ENCODE peak calls at places on chromosomes 2 and 18, in seven cellular contexts. X is endothelial cell; G is activated CD8-positive, alpha-beta T cell treated with anti-CD3 and anti-CD28 coated beads for 36 hours; O is AG09309; D is GM13977; C is RWPE2; V is ovary. S is an unnamed sample.
A peak's percentile ranks its signal among the peaks of the same experiment; 100 is the strongest.

GRCh38 chr18:49859725-49860124 is 46.4 kb upstream of the ACAA2 start:
- DNase-seq in G (no peak), C (no peak), V (no peak), O (no peak), D (no peak), X (no peak), S (no peak)

GRCh38 chr18:48455555-48456478 is 46.6 kb upstream of the ZBTB7C start:
- DNase-seq in X (no peak), V (no peak), C (no peak), D (no peak), G (peak; percentile 67), O (peak; percentile 92), S (no peak)

GRCh38 chr2:15728247-15728721 is 136.6 kb downstream of the DDX1 start:
- DNase-seq in G (no peak), X (no peak), O (no peak), D (no peak), C (no peak), V (no peak), S (no peak)

GRCh38 chr18:58599106-58599505 is 29.8 kb downstream of the ALPK2 start:
- DNase-seq in O (no peak), C (no peak), G (no peak), D (no peak), V (no peak), X (no peak), S (no peak)

GRCh38 chr2:19883486-19883885 is 18.3 kb downstream of the TTC32 start:
- DNase-seq in O (no peak), C (no peak), V (no peak), D (no peak), G (no peak), X (no peak), S (no peak)

GRCh38 chr2:127094509-127095366 is 12.2 kb downstream of the BIN1 start:
- DNase-seq in X (no peak), G (no peak), C (no peak), V (peak; percentile 54), D (no peak), O (no peak), S (peak; percentile 50)

GRCh38 chr2:62738981-62739936 is 33.7 kb downstream of the EHBP1 start:
- DNase-seq in G (no peak), O (peak; percentile 1), X (no peak), D (no peak), C (no peak), V (no peak), S (no peak)

GRCh38 chr18:13126966-13127598 is 91.5 kb upstream of the LDLRAD4 start:
- DNase-seq in V (no peak), C (no peak), X (no peak), D (no peak), G (no peak), O (no peak), S (no peak)

GRCh38 chr2:216436369-216436768 is 24.1 kb downstream of the SMARCAL1 start:
- DNase-seq in V (no peak), X (no peak), D (no peak), C (no peak), O (no peak), G (no peak), S (no peak)

DNA sequence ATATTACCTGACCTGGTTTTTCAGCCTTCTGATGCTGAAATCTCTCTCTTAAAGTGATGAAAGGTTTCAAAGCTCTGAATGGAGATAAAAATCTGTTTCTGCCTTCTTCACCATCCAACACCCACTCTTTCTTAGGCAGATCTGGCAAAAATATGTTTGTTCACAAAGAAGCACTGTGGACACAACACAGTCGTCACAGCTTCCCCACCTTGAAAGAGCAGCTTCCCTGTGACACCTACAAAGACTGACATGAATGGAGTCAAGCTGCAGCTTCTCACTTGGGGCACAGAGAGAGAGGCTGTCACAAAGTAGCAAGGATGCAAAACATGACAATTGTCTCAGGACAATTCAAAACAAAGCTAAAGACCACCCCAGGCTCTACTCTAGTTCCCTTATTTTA is 86.5 kb downstream of the ICOS start:
- DNase-seq in C (no peak), V (no peak), X (no peak), G (no peak), D (no peak), O (no peak), S (no peak)
- TF ChIP-seq CTCF in C (no peak), V (no peak), X (no peak), G (no peak), D (no peak), O (no peak), S (no peak)

DNA sequence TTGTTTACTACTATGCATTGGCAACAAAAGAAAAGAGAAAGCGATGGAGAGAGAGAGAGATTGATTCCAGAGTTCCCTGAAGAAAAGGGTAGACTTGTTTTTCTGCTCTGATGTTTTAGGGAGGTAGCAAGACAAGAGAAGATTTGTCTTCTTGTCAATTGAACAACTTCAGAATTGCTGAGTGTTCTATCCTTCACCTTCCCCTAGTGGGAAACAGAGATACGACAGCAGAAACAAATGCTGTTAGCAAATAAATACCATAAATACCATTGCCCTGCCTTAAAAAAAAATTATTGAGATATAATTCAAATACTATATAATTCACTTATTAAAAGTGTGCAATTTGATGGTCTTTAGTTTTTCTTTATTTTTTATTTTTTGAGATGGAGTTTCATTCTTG is 26.2 kb upstream of the CCDC150 start:
- DNase-seq in X (no peak), V (no peak), C (no peak), O (no peak), G (no peak), D (no peak), S (no peak)
- TF ChIP-seq CTCF in X (no peak), V (no peak), C (no peak), O (no peak), G (no peak), D (no peak), S (no peak)

DNA sequence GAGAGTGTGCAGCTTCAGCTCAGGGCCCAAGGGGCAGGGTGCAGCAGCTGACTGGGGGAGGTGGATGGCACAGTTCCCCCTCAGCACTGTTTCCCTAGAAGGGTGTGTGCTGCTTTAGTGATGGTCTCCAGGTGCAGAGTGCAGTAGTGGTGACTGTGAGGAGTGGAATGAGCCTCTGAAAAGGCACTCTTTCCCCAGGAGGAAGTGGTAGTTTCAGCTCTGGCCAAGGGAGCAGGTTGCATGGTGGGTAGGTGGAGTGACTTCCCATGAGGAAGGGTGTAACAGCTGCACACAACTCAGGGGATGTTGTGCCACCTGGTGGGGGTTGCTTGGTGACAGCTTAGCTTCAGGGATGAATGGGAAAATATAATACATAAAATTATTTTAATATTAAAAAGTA is 251.5 kb upstream of the NXPH2 start:
- DNase-seq in C (no peak), V (no peak), X (peak; percentile 25), G (no peak), D (no peak), O (no peak), S (no peak)
- TF ChIP-seq CTCF in C (peak; percentile 48), V (no peak), X (peak; percentile 12), G (no peak), D (no peak), O (no peak), S (no peak)

GRCh38 chr2:46184794-46185583 is 112.2 kb upstream of the EPAS1 start:
- DNase-seq in C (no peak), V (no peak), O (no peak), D (no peak), X (no peak), G (no peak), S (no peak)
- TF ChIP-seq CTCF in C (no peak), V (no peak), O (no peak), D (peak; percentile 25), X (no peak), G (no peak), S (no peak)

GRCh38 chr18:9055185-9055584 is 47.3 kb upstream of the NDUFV2 start:
- DNase-seq in V (no peak), X (no peak), O (peak; percentile 79), D (peak; percentile 46), G (no peak), C (no peak), S (no peak)
- TF ChIP-seq CTCF in V (no peak), X (no peak), O (no peak), D (peak; percentile 21), G (no peak), C (peak; percentile 72), S (no peak)

GRCh38 chr2:188833799-188834198 is 140.4 kb upstream of the COL3A1 start:
- DNase-seq in O (no peak), G (no peak), D (no peak), C (no peak), X (no peak), V (no peak), S (no peak)
- TF ChIP-seq CTCF in O (no peak), G (no peak), D (no peak), C (no peak), X (no peak), V (no peak), S (no peak)